ENCODE peak calls at places on chromosomes 13 and 19, in five cellular contexts. P, B, V, H and C are unnamed samples.
A peak's percentile ranks its signal among the peaks of the same experiment; 100 is the strongest.

GRCh38 chr13:109427148-109427547 is 359.2 kb downstream of the IRS2 start:
- DNase-seq in P (no peak), B (no peak), V (no peak), H (no peak), C (no peak)

GRCh38 chr13:61410669-61411297 is 4.9 kb downstream of the PCDH20 start:
- DNase-seq in P (no peak), B (peak; percentile 8), V (no peak), H (no peak), C (no peak)

GRCh38 chr19:57068921-57069697 is 50.7 kb upstream of the USP29 start:
- DNase-seq in P (no peak), B (no peak), V (no peak), H (no peak), C (peak; percentile 24)

GRCh38 chr13:40109324-40109958 is 454.0 kb downstream of the COG6 start:
- DNase-seq in P (no peak), B (peak; percentile 97), V (no peak), H (no peak), C (no peak)

GRCh38 chr19:45200614-45201013 is 22.0 kb downstream of the BLOC1S3 start:
- DNase-seq in P (no peak), B (peak; percentile 67), V (no peak), H (no peak), C (peak; percentile 21)

GRCh38 chr19:17966497-17967257 is at the start of gene KCNN1:
- DNase-seq in P (no peak), B (no peak), V (no peak), H (no peak), C (no peak)

GRCh38 chr19:343941-344624 is 513 bp downstream of the MIER2 start:
- DNase-seq in P (peak; percentile 23), B (peak; percentile 44), V (no peak), H (peak; percentile 63), C (no peak)

GRCh38 chr13:37788346-37788745 is 81.2 kb downstream of the TRPC4 start:
- DNase-seq in P (no peak), B (no peak), V (no peak), H (no peak), C (no peak)

GRCh38 chr19:33794578-33795369 is 1.9 kb upstream of the KCTD15 start:
- DNase-seq in P (no peak), B (peak; percentile 55), V (no peak), H (no peak), C (no peak)

GRCh38 chr13:54934121-54934520 is 1905.5 kb downstream of the OLFM4 start:
- DNase-seq in P (no peak), B (no peak), V (no peak), H (no peak), C (no peak)

GRCh38 chr13:43316997-43317396 is 293.6 kb downstream of the DNAJC15 start:
- DNase-seq in P (no peak), B (peak; percentile 71), V (no peak), H (no peak), C (no peak)

GRCh38 chr19:39566064-39566463 is 26.1 kb upstream of the EID2 start:
- DNase-seq in P (no peak), B (peak; percentile 3), V (no peak), H (no peak), C (no peak)

GRCh38 chr19:16062789-16063188 is 13.5 kb upstream of the TPM4 start:
- DNase-seq in P (peak; percentile 67), B (peak; percentile 39), V (no peak), H (peak; percentile 77), C (peak; percentile 76)

GRCh38 chr19:30884146-30884812 is 465.0 kb downstream of the TSHZ3 start:
- DNase-seq in P (no peak), B (no peak), V (no peak), H (no peak), C (no peak)

GRCh38 chr19:13833330-13834265 is 38.4 kb downstream of the ZSWIM4 start:
- DNase-seq in P (peak; percentile 91), B (peak; percentile 82), V (peak; percentile 97), H (peak; percentile 98), C (peak; percentile 96)

GRCh38 chr19:6752257-6753177 is 13.0 kb downstream of the TRIP10 start:
- DNase-seq in P (no peak), B (no peak), V (no peak), H (no peak), C (no peak)

GRCh38 chr19:39349326-39349725 is 7.1 kb downstream of the SAMD4B start:
- DNase-seq in P (no peak), B (no peak), V (no peak), H (no peak), C (no peak)

GRCh38 chr13:110978390-110978789 is 63.5 kb upstream of the ANKRD10 start:
- DNase-seq in P (no peak), B (peak; percentile 71), V (no peak), H (no peak), C (no peak)

GRCh38 chr13:34201050-34201913 is 383.3 kb downstream of the RFC3 start:
- DNase-seq in P (no peak), B (peak; percentile 88), V (no peak), H (no peak), C (no peak)

GRCh38 chr13:109776575-109776974 is 9.8 kb downstream of the IRS2 start:
- DNase-seq in P (no peak), B (no peak), V (no peak), H (no peak), C (no peak)

GRCh38 chr19:16457195-16457953 is 14.4 kb downstream of the EPS15L1 start:
- DNase-seq in P (no peak), B (peak; percentile 61), V (no peak), H (peak; percentile 74), C (peak; percentile 31)

GRCh38 chr19:4606921-4607678 is 32.2 kb upstream of the TNFAIP8L1 start:
- DNase-seq in P (no peak), B (peak; percentile 33), V (no peak), H (no peak), C (peak; percentile 22)

GRCh38 chr19:18427752-18428131 is 8.5 kb downstream of the SSBP4 start:
- DNase-seq in P (no peak), B (no peak), V (no peak), H (no peak), C (no peak)

GRCh38 chr13:98778749-98779148 is 26.3 kb upstream of the SLC15A1 start:
- DNase-seq in P (no peak), B (no peak), V (no peak), H (no peak), C (no peak)

GRCh38 chr13:75481176-75482069 is 546 bp downstream of the TBC1D4 start:
- DNase-seq in P (peak; percentile 0), B (peak; percentile 17), V (no peak), H (peak; percentile 75), C (peak; percentile 38)

GRCh38 chr19:38691938-38692457 is 44.5 kb downstream of the ACTN4 start:
- DNase-seq in P (no peak), B (peak; percentile 98), V (peak; percentile 91), H (no peak), C (no peak)

GRCh38 chr19:51501594-51502263 is at the start of gene SIGLEC12:
- DNase-seq in P (no peak), B (no peak), V (no peak), H (no peak), C (peak; percentile 54)

GRCh38 chr19:17209126-17210036 is 5.8 kb upstream of the USE1 start:
- DNase-seq in P (peak; percentile 15), B (no peak), V (no peak), H (no peak), C (peak; percentile 72)

GRCh38 chr13:51629711-51630575 is 45.7 kb downstream of the WDFY2 start:
- DNase-seq in P (no peak), B (no peak), V (no peak), H (no peak), C (no peak)

GRCh38 chr19:52212572-52213255 is 22.9 kb downstream of the PPP2R1A start:
- DNase-seq in P (no peak), B (no peak), V (no peak), H (no peak), C (no peak)

GRCh38 chr13:68350554-68350953 is 1120.4 kb upstream of the PCDH9 start:
- DNase-seq in P (no peak), B (no peak), V (no peak), H (no peak), C (no peak)

GRCh38 chr13:42991892-42992584 is at the start of gene EPSTI1:
- DNase-seq in P (peak; percentile 62), B (peak; percentile 64), V (peak; percentile 26), H (peak; percentile 71), C (peak; percentile 84)

GRCh38 chr19:10895920-10896319 is 24.6 kb downstream of the CARM1 start:
- DNase-seq in P (no peak), B (no peak), V (no peak), H (no peak), C (no peak)

GRCh38 chr19:9498183-9498902 is at the start of gene ZNF560:
- DNase-seq in P (no peak), B (peak; percentile 3), V (no peak), H (no peak), C (peak; percentile 54)
- TF ChIP-seq CTCF in P (no peak), B (no peak), V (no peak), H (no peak), C (peak; percentile 37)

DNA sequence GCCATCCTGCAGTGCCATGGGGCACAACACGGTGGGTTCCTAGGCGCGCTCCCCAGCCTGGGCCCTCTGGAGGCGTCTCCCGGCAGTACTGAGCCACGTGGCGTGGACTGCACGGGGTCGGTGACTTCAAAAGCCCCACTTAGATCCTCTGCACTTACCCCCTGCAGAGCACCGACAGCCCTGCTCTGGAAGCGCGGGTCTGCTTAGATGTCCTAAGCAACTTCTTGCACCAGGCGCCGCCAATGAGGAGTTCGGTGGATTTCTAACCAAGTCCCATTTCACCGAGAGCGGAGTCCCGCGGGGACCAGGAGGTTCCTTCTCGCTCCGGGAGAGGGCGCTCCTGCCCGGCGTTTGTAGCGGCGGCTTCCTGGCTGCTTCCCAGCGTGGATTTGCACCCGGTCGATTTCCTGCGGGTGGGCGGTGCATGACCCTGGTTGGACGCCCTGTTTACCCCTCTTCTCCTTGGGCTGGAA is 25.2 kb upstream of the ZNF845 start:
- DNase-seq in P (no peak), B (no peak), V (no peak), H (no peak), C (peak; percentile 34)
- TF ChIP-seq CTCF in P (no peak), B (peak; percentile 17), V (peak; percentile 30), H (no peak), C (peak; percentile 68)

GRCh38 chr13:33069365-33069764 is 53.1 kb downstream of the KL start:
- DNase-seq in P (no peak), B (no peak), V (no peak), H (no peak), C (no peak)
- TF ChIP-seq CTCF in P (no peak), B (no peak), V (no peak), H (no peak), C (peak; percentile 26)

GRCh38 chr19:2602391-2603181 is 99.9 kb downstream of the GNG7 start:
- DNase-seq in P (no peak), B (peak; percentile 98), V (peak; percentile 94), H (peak; percentile 92), C (no peak)
- TF ChIP-seq CTCF in P (no peak), B (peak; percentile 27), V (peak; percentile 23), H (no peak), C (no peak)